ENCODE peak calls at places on chromosome 1, in nine cellular contexts. W is HS-5; E is AG08396; J is non-pigmented ciliary epithelial cell; L is Caco-2; U is GF-D8; M is endothelial cell; Z is activated effector memory CD4-positive, alpha-beta T cell treated with Interleukin-2 at 50 U/mL for 16 hours; H is iPS-NIHi11. S is an unnamed sample.

GRCh38 chr1:179575497-179576314 is at the start of gene NPHS2:
- DNase-seq in J (no peak), Z (no peak), M (peak), U (no peak), L (no peak), H (peak), W (no peak), E (no peak), S (no peak)

GRCh38 chr1:13623021-13623637 is 39.5 kb downstream of the PDPN start:
- DNase-seq in L (no peak), J (no peak), Z (no peak), W (no peak), H (no peak), M (no peak), E (no peak), U (no peak), S (no peak)

GRCh38 chr1:107599220-107599619 is 365.8 kb downstream of the VAV3 start:
- DNase-seq in L (no peak), E (no peak), J (no peak), U (no peak), W (no peak), H (no peak), M (no peak), Z (no peak), S (no peak)

GRCh38 chr1:151756291-151756690 is 7.0 kb downstream of the MRPL9 start:
- DNase-seq in E (peak), M (no peak), J (no peak), U (no peak), L (no peak), Z (no peak), W (no peak), H (no peak), S (no peak)

GRCh38 chr1:151255381-151255780 is 847 bp downstream of the PSMD4 start:
- DNase-seq in L (no peak), M (no peak), U (no peak), E (peak), J (no peak), W (no peak), Z (no peak), H (no peak), S (no peak)

GRCh38 chr1:162003825-162004205 is 19.9 kb downstream of the OLFML2B start:
- DNase-seq in W (peak), J (peak), H (no peak), M (no peak), Z (no peak), U (no peak), L (no peak), E (peak), S (no peak)

GRCh38 chr1:160346953-160347352 is 3.8 kb downstream of the NCSTN start:
- DNase-seq in W (no peak), L (no peak), E (no peak), U (peak), M (no peak), H (no peak), Z (no peak), J (no peak), S (no peak)

GRCh38 chr1:37919277-37919676 is 27.6 kb downstream of the INPP5B start:
- DNase-seq in M (no peak), W (no peak), U (no peak), H (peak), E (peak), J (no peak), L (peak), Z (no peak), S (no peak)

GRCh38 chr1:12528021-12528852 is 89.8 kb downstream of the DHRS3 start:
- DNase-seq in J (no peak), L (peak), M (no peak), U (no peak), E (peak), H (no peak), W (no peak), Z (no peak), S (peak)

GRCh38 chr1:30199563-30199962 is 523.8 kb downstream of the MATN1 start:
- DNase-seq in U (no peak), M (no peak), L (no peak), W (no peak), H (no peak), Z (no peak), J (no peak), E (no peak), S (no peak)

GRCh38 chr1:206674745-206675175 is 9.9 kb upstream of the MAPKAPK2 start:
- DNase-seq in Z (no peak), H (no peak), U (peak), J (peak), E (peak), W (peak), L (peak), M (no peak), S (no peak)

GRCh38 chr1:234976880-234977680 is 151.6 kb downstream of the TOMM20 start:
- DNase-seq in U (no peak), L (peak), E (no peak), M (no peak), W (no peak), J (no peak), Z (no peak), H (no peak), S (no peak)

GRCh38 chr1:198275598-198275997 is 118.8 kb downstream of the NEK7 start:
- DNase-seq in L (no peak), U (no peak), J (no peak), M (no peak), Z (no peak), E (no peak), W (no peak), H (no peak), S (no peak)

GRCh38 chr1:69994261-69994660 is 211.1 kb downstream of the LRRC40 start:
- DNase-seq in E (no peak), H (no peak), W (no peak), J (no peak), L (no peak), U (no peak), M (no peak), Z (no peak), S (no peak)

GRCh38 chr1:180521474-180522203 is 19.3 kb upstream of the ACBD6 start:
- DNase-seq in M (no peak), W (no peak), J (no peak), L (peak), H (no peak), Z (no peak), E (no peak), U (no peak), S (no peak)

GRCh38 chr1:209931141-209931540 is 6.9 kb upstream of the SYT14 start:
- DNase-seq in Z (no peak), J (no peak), E (no peak), H (no peak), L (no peak), U (no peak), M (no peak), W (no peak), S (no peak)